ENCODE peak calls at places on chromosomes 13 and 19, in four cellular contexts. R, S, W and H are unnamed samples.

GRCh38 chr13:64723735-64724134 is 2506.4 kb downstream of the PCDH9 start:
- DNase-seq in R (no peak), S (no peak), W (no peak), H (peak; percentile 89)

GRCh38 chr19:29596885-29597525 is 9.1 kb upstream of the POP4 start:
- DNase-seq in R (peak; percentile 48), S (peak; percentile 28), W (no peak), H (no peak)

GRCh38 chr19:45216677-45217076 is 28.5 kb downstream of the EXOC3L2 start:
- DNase-seq in R (no peak), S (no peak), W (no peak), H (no peak)

GRCh38 chr13:113489171-113489548 is 1.4 kb downstream of the DCUN1D2 start:
- DNase-seq in R (peak; percentile 33), S (no peak), W (no peak), H (peak; percentile 79)

GRCh38 chr13:57799624-57800023 is 168.1 kb downstream of the PCDH17 start:
- DNase-seq in R (no peak), S (no peak), W (no peak), H (no peak)

GRCh38 chr19:49200238-49200862 is 42.8 kb downstream of the TRPM4 start:
- DNase-seq in R (no peak), S (peak; percentile 20), W (peak; percentile 82), H (no peak)

GRCh38 chr19:30255783-30256509 is 116.2 kb upstream of the ZNF536 start:
- DNase-seq in R (peak; percentile 49), S (no peak), W (no peak), H (no peak)

GRCh38 chr19:38862321-38863059 is 12.7 kb upstream of the HNRNPL start:
- DNase-seq in R (peak; percentile 98), S (no peak), W (peak; percentile 90), H (no peak)

GRCh38 chr13:98839826-98840769 is 87.6 kb upstream of the SLC15A1 start:
- DNase-seq in R (peak; percentile 6), S (peak; percentile 90), W (peak; percentile 39), H (peak; percentile 94)

GRCh38 chr13:67416047-67416925 is 186.2 kb upstream of the PCDH9 start:
- DNase-seq in R (no peak), S (peak; percentile 59), W (peak; percentile 4), H (peak; percentile 83)

GRCh38 chr13:47794963-47795362 is 206.1 kb downstream of the SUCLA2 start:
- DNase-seq in R (no peak), S (no peak), W (peak; percentile 25), H (no peak)

GRCh38 chr13:43134896-43135295 is 111.5 kb downstream of the DNAJC15 start:
- DNase-seq in R (no peak), S (no peak), W (no peak), H (no peak)

GRCh38 chr19:43592800-43593350 is 3.1 kb downstream of the IRGQ start:
- DNase-seq in R (no peak), S (no peak), W (no peak), H (no peak)

GRCh38 chr13:80054806-80055205 is 286.1 kb downstream of the SPRY2 start:
- DNase-seq in R (no peak), S (no peak), W (no peak), H (no peak)

GRCh38 chr19:36849701-36850645 is 703 bp upstream of the ZNF345 start:
- DNase-seq in R (peak; percentile 81), S (peak; percentile 89), W (peak; percentile 94), H (peak; percentile 97)

GRCh38 chr19:29535984-29536508 is 10.3 kb downstream of the VSTM2B start:
- DNase-seq in R (no peak), S (no peak), W (no peak), H (peak; percentile 26)

GRCh38 chr13:81207221-81207620 is 866.3 kb upstream of the SPRY2 start:
- DNase-seq in R (no peak), S (no peak), W (no peak), H (no peak)

GRCh38 chr19:47331490-47331889 is 485 bp upstream of the C5AR2 start:
- DNase-seq in R (no peak), S (no peak), W (no peak), H (no peak)

GRCh38 chr13:74406439-74406838 is 272.2 kb upstream of the KLF12 start:
- DNase-seq in R (no peak), S (no peak), W (no peak), H (no peak)

GRCh38 chr13:113947321-113948033 is 26.4 kb downstream of the C13orf46 start:
- DNase-seq in R (no peak), S (peak; percentile 82), W (no peak), H (no peak)

GRCh38 chr13:110524484-110525254 is 36.9 kb downstream of the RAB20 start:
- DNase-seq in R (peak; percentile 51), S (no peak), W (peak; percentile 17), H (no peak)

GRCh38 chr19:53947624-53948023 is 15.1 kb upstream of the CACNG8 start:
- DNase-seq in R (no peak), S (peak; percentile 16), W (no peak), H (peak; percentile 74)

GRCh38 chr13:37225414-37226047 is 120.1 kb upstream of the CSNK1A1L start:
- DNase-seq in R (no peak), S (no peak), W (no peak), H (no peak)

GRCh38 chr19:43574424-43575155 is 737 bp downstream of the XRCC1 start:
- DNase-seq in R (peak; percentile 20), S (peak; percentile 23), W (no peak), H (no peak)

GRCh38 chr19:3671680-3672574 is 28.3 kb downstream of the PIP5K1C start:
- DNase-seq in R (no peak), S (no peak), W (peak; percentile 38), H (no peak)

GRCh38 chr13:112849500-112849899 is 119.5 kb upstream of the MCF2L start:
- DNase-seq in R (peak; percentile 100), S (no peak), W (no peak), H (peak; percentile 29)

GRCh38 chr13:76991796-76992547 is at the start of gene CLN5:
- DNase-seq in R (peak; percentile 74), S (peak; percentile 87), W (peak; percentile 90), H (peak; percentile 97)

GRCh38 chr19:31306006-31306753 is 43.1 kb downstream of the TSHZ3 start:
- DNase-seq in R (no peak), S (no peak), W (no peak), H (no peak)

GRCh38 chr19:18293642-18294466 is 12.4 kb upstream of the JUND start:
- DNase-seq in R (no peak), S (peak; percentile 93), W (no peak), H (no peak)

GRCh38 chr19:34837262-34837661 is 64.2 kb upstream of the ZNF599 start:
- DNase-seq in R (peak; percentile 68), S (no peak), W (no peak), H (no peak)